ENCODE peak calls at places on chromosome 11, in five cellular contexts. One of them, this sample, is unnamed.
A peak's percentile ranks its signal among the peaks of the same experiment; 100 is the strongest.

GRCh38 chr11:35276396-35276795 is 137.4 kb downstream of the CD44 start:
- DNase-seq in activated CD8-positive, alpha-beta memory T cell treated with anti-CD3 and anti-CD28 coated beads, Interleukin-2, amount 50 U/mL, for 48 hours: no peak
- DNase-seq in NCI-H2081: no peak
- DNase-seq in SHP77 treated with DMSO at 0.1 percent for 48 hours: no peak
- DNase-seq in AG09319: no peak
- DNase-seq in this sample: no peak

GRCh38 chr11:35364101-35364780 is 55.1 kb downstream of the SLC1A2 start:
- DNase-seq in activated CD8-positive, alpha-beta memory T cell treated with anti-CD3 and anti-CD28 coated beads, Interleukin-2, amount 50 U/mL, for 48 hours: no peak
- DNase-seq in NCI-H2081: no peak
- DNase-seq in SHP77 treated with DMSO at 0.1 percent for 48 hours: no peak
- DNase-seq in AG09319: peak; percentile 86
- DNase-seq in this sample: peak; percentile 48

GRCh38 chr11:266676-267439 is 11.3 kb upstream of the NLRP6 start:
- DNase-seq in activated CD8-positive, alpha-beta memory T cell treated with anti-CD3 and anti-CD28 coated beads, Interleukin-2, amount 50 U/mL, for 48 hours: peak; percentile 73
- DNase-seq in NCI-H2081: no peak
- DNase-seq in SHP77 treated with DMSO at 0.1 percent for 48 hours: no peak
- DNase-seq in AG09319: no peak
- DNase-seq in this sample: no peak

GRCh38 chr11:113667801-113668200 is 38.3 kb downstream of the TMPRSS5 start:
- DNase-seq in activated CD8-positive, alpha-beta memory T cell treated with anti-CD3 and anti-CD28 coated beads, Interleukin-2, amount 50 U/mL, for 48 hours: no peak
- DNase-seq in NCI-H2081: no peak
- DNase-seq in SHP77 treated with DMSO at 0.1 percent for 48 hours: no peak
- DNase-seq in AG09319: no peak
- DNase-seq in this sample: no peak

GRCh38 chr11:20162824-20163777 is 2.8 kb upstream of the DBX1 start:
- DNase-seq in activated CD8-positive, alpha-beta memory T cell treated with anti-CD3 and anti-CD28 coated beads, Interleukin-2, amount 50 U/mL, for 48 hours: no peak
- DNase-seq in NCI-H2081: no peak
- DNase-seq in SHP77 treated with DMSO at 0.1 percent for 48 hours: no peak
- DNase-seq in AG09319: no peak
- DNase-seq in this sample: no peak

GRCh38 chr11:65814131-65814959 is 19.4 kb upstream of the SNX32 start:
- DNase-seq in activated CD8-positive, alpha-beta memory T cell treated with anti-CD3 and anti-CD28 coated beads, Interleukin-2, amount 50 U/mL, for 48 hours: no peak
- DNase-seq in NCI-H2081: peak; percentile 56
- DNase-seq in SHP77 treated with DMSO at 0.1 percent for 48 hours: no peak
- DNase-seq in AG09319: no peak
- DNase-seq in this sample: peak; percentile 13

GRCh38 chr11:20388096-20389055 is 860 bp downstream of the PRMT3 start:
- DNase-seq in activated CD8-positive, alpha-beta memory T cell treated with anti-CD3 and anti-CD28 coated beads, Interleukin-2, amount 50 U/mL, for 48 hours: peak; percentile 76
- DNase-seq in NCI-H2081: peak; percentile 46
- DNase-seq in SHP77 treated with DMSO at 0.1 percent for 48 hours: no peak
- DNase-seq in AG09319: no peak
- DNase-seq in this sample: no peak

GRCh38 chr11:47376543-47377371 is 1.6 kb downstream of the SPI1 start:
- DNase-seq in activated CD8-positive, alpha-beta memory T cell treated with anti-CD3 and anti-CD28 coated beads, Interleukin-2, amount 50 U/mL, for 48 hours: no peak
- DNase-seq in NCI-H2081: no peak
- DNase-seq in SHP77 treated with DMSO at 0.1 percent for 48 hours: no peak
- DNase-seq in AG09319: no peak
- DNase-seq in this sample: no peak

GRCh38 chr11:3178349-3178748 is 13.2 kb upstream of the OSBPL5 start:
- DNase-seq in activated CD8-positive, alpha-beta memory T cell treated with anti-CD3 and anti-CD28 coated beads, Interleukin-2, amount 50 U/mL, for 48 hours: no peak
- DNase-seq in NCI-H2081: no peak
- DNase-seq in SHP77 treated with DMSO at 0.1 percent for 48 hours: no peak
- DNase-seq in AG09319: no peak
- DNase-seq in this sample: no peak

GRCh38 chr11:113286001-113286400 is 28.4 kb upstream of the TTC12 start:
- DNase-seq in activated CD8-positive, alpha-beta memory T cell treated with anti-CD3 and anti-CD28 coated beads, Interleukin-2, amount 50 U/mL, for 48 hours: no peak
- DNase-seq in NCI-H2081: no peak
- DNase-seq in SHP77 treated with DMSO at 0.1 percent for 48 hours: no peak
- DNase-seq in AG09319: no peak
- DNase-seq in this sample: no peak

GRCh38 chr11:9057888-9058287 is 33.5 kb downstream of the SCUBE2 start:
- DNase-seq in activated CD8-positive, alpha-beta memory T cell treated with anti-CD3 and anti-CD28 coated beads, Interleukin-2, amount 50 U/mL, for 48 hours: no peak
- DNase-seq in NCI-H2081: no peak
- DNase-seq in SHP77 treated with DMSO at 0.1 percent for 48 hours: no peak
- DNase-seq in AG09319: no peak
- DNase-seq in this sample: no peak

GRCh38 chr11:2213384-2213842 is 41.8 kb upstream of the TH start:
- DNase-seq in activated CD8-positive, alpha-beta memory T cell treated with anti-CD3 and anti-CD28 coated beads, Interleukin-2, amount 50 U/mL, for 48 hours: peak; percentile 54
- DNase-seq in NCI-H2081: peak; percentile 13
- DNase-seq in SHP77 treated with DMSO at 0.1 percent for 48 hours: no peak
- DNase-seq in AG09319: no peak
- DNase-seq in this sample: no peak

GRCh38 chr11:100925935-100926334 is 203.7 kb downstream of the PGR start:
- DNase-seq in activated CD8-positive, alpha-beta memory T cell treated with anti-CD3 and anti-CD28 coated beads, Interleukin-2, amount 50 U/mL, for 48 hours: no peak
- DNase-seq in NCI-H2081: no peak
- DNase-seq in SHP77 treated with DMSO at 0.1 percent for 48 hours: no peak
- DNase-seq in AG09319: no peak
- DNase-seq in this sample: no peak

GRCh38 chr11:116422976-116423375 is 349.8 kb downstream of the BUD13 start:
- DNase-seq in activated CD8-positive, alpha-beta memory T cell treated with anti-CD3 and anti-CD28 coated beads, Interleukin-2, amount 50 U/mL, for 48 hours: no peak
- DNase-seq in NCI-H2081: peak; percentile 34
- DNase-seq in SHP77 treated with DMSO at 0.1 percent for 48 hours: no peak
- DNase-seq in AG09319: no peak
- DNase-seq in this sample: no peak

GRCh38 chr11:69913591-69914285 is 94.5 kb upstream of the FGF3 start:
- DNase-seq in activated CD8-positive, alpha-beta memory T cell treated with anti-CD3 and anti-CD28 coated beads, Interleukin-2, amount 50 U/mL, for 48 hours: no peak
- DNase-seq in NCI-H2081: no peak
- DNase-seq in SHP77 treated with DMSO at 0.1 percent for 48 hours: no peak
- DNase-seq in AG09319: no peak
- DNase-seq in this sample: no peak

GRCh38 chr11:9862981-9863380 is 199.1 kb downstream of the SWAP70 start:
- DNase-seq in activated CD8-positive, alpha-beta memory T cell treated with anti-CD3 and anti-CD28 coated beads, Interleukin-2, amount 50 U/mL, for 48 hours: no peak
- DNase-seq in NCI-H2081: peak; percentile 13
- DNase-seq in SHP77 treated with DMSO at 0.1 percent for 48 hours: no peak
- DNase-seq in AG09319: no peak
- DNase-seq in this sample: no peak

GRCh38 chr11:112881461-112881860 is 79.8 kb upstream of the NCAM1 start:
- DNase-seq in activated CD8-positive, alpha-beta memory T cell treated with anti-CD3 and anti-CD28 coated beads, Interleukin-2, amount 50 U/mL, for 48 hours: no peak
- DNase-seq in NCI-H2081: peak; percentile 99
- DNase-seq in SHP77 treated with DMSO at 0.1 percent for 48 hours: peak; percentile 82
- DNase-seq in AG09319: no peak
- DNase-seq in this sample: no peak

GRCh38 chr11:61147271-61147670 is 14.0 kb downstream of the VPS37C start:
- DNase-seq in activated CD8-positive, alpha-beta memory T cell treated with anti-CD3 and anti-CD28 coated beads, Interleukin-2, amount 50 U/mL, for 48 hours: no peak
- DNase-seq in NCI-H2081: no peak
- DNase-seq in SHP77 treated with DMSO at 0.1 percent for 48 hours: no peak
- DNase-seq in AG09319: no peak
- DNase-seq in this sample: no peak

This sample was measured in T1000.